ENCODE peak calls at places on chromosomes 1 and 21, in eight cellular contexts. E, P, S, H, O, M, G and Z are unnamed samples.

GRCh38 chr21:34061983-34062382 is 11.4 kb upstream of the MRPS6 start:
- ATAC-seq in E (no peak), P (no peak), S (no peak), H (no peak), O (peak), M (no peak), G (peak), Z (peak)

GRCh38 chr1:173525936-173526335 is 48.8 kb downstream of the PRDX6 start:
- ATAC-seq in E (no peak), P (no peak), S (no peak), H (peak), O (no peak), M (no peak), G (no peak), Z (no peak)

GRCh38 chr1:243851765-243852164 is 1.7 kb upstream of the AKT3 start:
- ATAC-seq in E (no peak), P (no peak), S (no peak), H (no peak), O (no peak), M (no peak), G (no peak), Z (no peak)

GRCh38 chr1:98051065-98051675 is 130.3 kb upstream of the DPYD start:
- ATAC-seq in E (peak), P (no peak), S (no peak), H (no peak), O (peak), M (no peak), G (peak), Z (peak)

GRCh38 chr1:206921772-206922265 is at the start of gene FCMR:
- ATAC-seq in E (peak), P (peak), S (peak), H (peak), O (peak), M (peak), G (no peak), Z (no peak)

GRCh38 chr21:42300045-42300583 is 15.1 kb downstream of the TFF3 start:
- ATAC-seq in E (no peak), P (no peak), S (peak), H (no peak), O (peak), M (no peak), G (no peak), Z (no peak)

GRCh38 chr1:81820761-81821160 is 20.0 kb downstream of the ADGRL2 start:
- ATAC-seq in E (no peak), P (no peak), S (no peak), H (no peak), O (no peak), M (no peak), G (no peak), Z (no peak)

GRCh38 chr1:155135416-155136197 is at the start of gene SLC50A1:
- ATAC-seq in E (peak), P (peak), S (peak), H (peak), O (peak), M (peak), G (peak), Z (peak)

GRCh38 chr1:204264805-204265204 is 51.0 kb upstream of the GOLT1A start:
- ATAC-seq in E (no peak), P (no peak), S (no peak), H (no peak), O (no peak), M (no peak), G (no peak), Z (no peak)

GRCh38 chr1:113917400-113918082 is 11.6 kb upstream of the HIPK1 start:
- ATAC-seq in E (no peak), P (no peak), S (no peak), H (no peak), O (no peak), M (no peak), G (peak), Z (peak)